ENCODE peak calls at places on chromosome 13, in five cellular contexts. E is heart right ventricle, W is aorta, Z is AG09309, I is endodermal cell. V is an unnamed sample.

GRCh38 chr13:96025283-96025682 is 27.9 kb downstream of the UGGT2 start:
- DNase-seq in Z (no peak), E (no peak), I (no peak), W (no peak), V (no peak)

GRCh38 chr13:34347784-34348573 is 530.0 kb downstream of the RFC3 start:
- DNase-seq in W (no peak), I (no peak), E (no peak), Z (no peak), V (no peak)

GRCh38 chr13:65453982-65454381 is 1776.2 kb downstream of the PCDH9 start:
- DNase-seq in Z (no peak), W (no peak), I (no peak), E (no peak), V (no peak)

GRCh38 chr13:113649212-113649611 is 8.8 kb downstream of the ATP4B start:
- DNase-seq in I (peak), Z (no peak), W (peak), E (no peak), V (peak)

GRCh38 chr13:62879071-62879470 is 1463.4 kb upstream of the PCDH20 start:
- DNase-seq in E (no peak), Z (no peak), W (no peak), I (no peak), V (no peak)

GRCh38 chr13:55516610-55517009 is 1624.1 kb upstream of the PRR20A start:
- DNase-seq in I (no peak), W (no peak), Z (no peak), E (no peak), V (no peak)

GRCh38 chr13:19794552-19795143 is 11.9 kb upstream of the PSPC1 start:
- DNase-seq in I (peak), E (no peak), Z (no peak), W (no peak), V (peak)

GRCh38 chr13:22903925-22904324 is 276.9 kb upstream of the SGCG start:
- DNase-seq in W (no peak), Z (no peak), I (no peak), E (no peak), V (no peak)

GRCh38 chr13:83153833-83154232 is 728.4 kb downstream of the SLITRK1 start:
- DNase-seq in Z (no peak), I (no peak), E (no peak), W (no peak), V (no peak)

GRCh38 chr13:52751196-52751595 is 11.6 kb upstream of the CNMD start:
- DNase-seq in I (peak), E (no peak), Z (no peak), W (no peak), V (no peak)

GRCh38 chr13:84096221-84096620 is 213.9 kb upstream of the SLITRK1 start:
- DNase-seq in Z (no peak), E (no peak), W (no peak), I (no peak), V (no peak)

GRCh38 chr13:79406597-79406908 is 498 bp upstream of the RBM26 start:
- DNase-seq in W (no peak), Z (no peak), E (no peak), I (no peak), V (no peak)

GRCh38 chr13:101875717-101876393 is 423.4 kb downstream of the ITGBL1 start:
- DNase-seq in I (no peak), E (no peak), W (no peak), Z (peak), V (no peak)

GRCh38 chr13:113151745-113152707 is 6.4 kb upstream of the PROZ start:
- DNase-seq in E (no peak), I (peak), W (no peak), Z (peak), V (peak)

GRCh38 chr13:33194820-33195692 is 90.5 kb downstream of the STARD13 start:
- DNase-seq in W (no peak), Z (peak), E (no peak), I (no peak), V (no peak)

GRCh38 chr13:34657716-34658115 is 284.4 kb upstream of the NBEA start:
- DNase-seq in E (no peak), W (no peak), I (no peak), Z (peak), V (no peak)

GRCh38 chr13:71695662-71696061 is 171.3 kb downstream of the DACH1 start:
- DNase-seq in E (no peak), W (no peak), Z (no peak), I (no peak), V (no peak)

GRCh38 chr13:105778196-105778595 is 757.3 kb downstream of the EFNB2 start:
- DNase-seq in W (no peak), Z (no peak), I (no peak), E (no peak), V (no peak)

GRCh38 chr13:113954046-113954841 is 19.6 kb downstream of the C13orf46 start:
- DNase-seq in Z (no peak), I (no peak), W (peak), E (no peak), V (peak)

GRCh38 chr13:113647351-113648217 is 10.4 kb downstream of the ATP4B start:
- DNase-seq in E (peak), Z (no peak), I (peak), W (peak), V (peak)

GRCh38 chr13:40878321-40878720 is 88.9 kb downstream of the SLC25A15 start:
- DNase-seq in W (no peak), E (no peak), I (no peak), Z (no peak), V (no peak)

GRCh38 chr13:35514166-35514565 is 37.7 kb upstream of the MAB21L1 start:
- DNase-seq in Z (no peak), W (no peak), E (no peak), I (no peak), V (no peak)

GRCh38 chr13:47474326-47474725 is 526.7 kb downstream of the SUCLA2 start:
- DNase-seq in Z (no peak), I (no peak), E (no peak), W (no peak), V (no peak)

GRCh38 chr13:50592412-50593145 is 250.9 kb downstream of the DLEU7 start:
- DNase-seq in E (no peak), Z (peak), I (no peak), W (no peak), V (no peak)

GRCh38 chr13:61777902-61778301 is 362.3 kb upstream of the PCDH20 start:
- DNase-seq in Z (no peak), W (no peak), I (no peak), E (no peak), V (no peak)

GRCh38 chr13:50441141-50441540 is 402.4 kb downstream of the DLEU7 start:
- DNase-seq in W (no peak), Z (no peak), E (no peak), I (no peak), V (no peak)

GRCh38 chr13:90502143-90502542 is 845.3 kb upstream of the MIR17HG start:
- DNase-seq in E (peak), Z (no peak), W (no peak), I (no peak), V (no peak)

GRCh38 chr13:98564204-98564603 is 12.7 kb downstream of the STK24 start:
- DNase-seq in Z (no peak), E (no peak), W (no peak), I (no peak), V (no peak)

GRCh38 chr13:98570929-98571372 is 6.0 kb downstream of the STK24 start:
- DNase-seq in Z (no peak), E (no peak), W (no peak), I (no peak), V (no peak)

GRCh38 chr13:98567140-98567539 is 9.8 kb downstream of the STK24 start:
- DNase-seq in W (no peak), I (no peak), Z (no peak), E (no peak), V (no peak)

GRCh38 chr13:98563071-98563470 is 13.8 kb downstream of the STK24 start:
- DNase-seq in I (no peak), E (no peak), W (no peak), Z (no peak), V (no peak)

GRCh38 chr13:98565726-98566577 is 11.0 kb downstream of the STK24 start:
- DNase-seq in W (peak), E (peak), I (no peak), Z (no peak), V (peak)
- H3K4me3 ChIP-seq in W (peak), E (no peak), I (no peak), Z (no peak), V (no peak)

DNA sequence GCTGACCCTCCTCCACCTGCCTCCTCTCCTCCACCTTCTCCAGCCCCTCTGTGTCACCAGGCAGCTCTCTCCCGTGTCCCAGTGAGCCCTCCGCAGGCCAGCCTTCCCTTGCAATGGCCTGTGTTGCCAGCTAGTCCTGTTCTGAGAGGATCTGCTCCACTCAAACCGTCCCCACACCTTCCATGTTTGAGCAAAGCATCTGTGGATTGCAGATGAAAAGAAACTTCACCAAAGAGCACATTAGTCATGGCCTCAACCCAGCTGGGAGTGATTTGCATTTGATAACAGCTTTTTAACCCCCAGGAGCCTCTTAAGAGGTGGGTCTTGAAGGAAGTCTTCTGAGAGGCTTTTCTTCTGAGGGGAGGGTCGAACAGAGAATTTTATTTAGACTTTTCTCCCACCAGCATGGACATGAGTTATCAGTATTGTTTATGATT is 72.8 kb downstream of the COL4A2 start:
- DNase-seq in E (no peak), I (peak), W (no peak), Z (no peak), V (no peak)
- H3K4me3 ChIP-seq in E (no peak), I (peak), W (no peak), Z (no peak), V (no peak)

GRCh38 chr13:59261928-59262488 is 901.7 kb downstream of the DIAPH3 start:
- DNase-seq in I (peak), W (no peak), Z (no peak), E (no peak), V (no peak)

GRCh38 chr13:59263531-59263930 is 900.2 kb downstream of the DIAPH3 start:
- DNase-seq in I (no peak), W (no peak), E (no peak), Z (no peak), V (no peak)

GRCh38 chr13:59259416-59260000 is 904.2 kb downstream of the DIAPH3 start:
- DNase-seq in Z (no peak), E (no peak), W (no peak), I (peak), V (no peak)
- H3K4me3 ChIP-seq in Z (no peak), E (no peak), W (no peak), I (no peak), V (no peak)

DNA sequence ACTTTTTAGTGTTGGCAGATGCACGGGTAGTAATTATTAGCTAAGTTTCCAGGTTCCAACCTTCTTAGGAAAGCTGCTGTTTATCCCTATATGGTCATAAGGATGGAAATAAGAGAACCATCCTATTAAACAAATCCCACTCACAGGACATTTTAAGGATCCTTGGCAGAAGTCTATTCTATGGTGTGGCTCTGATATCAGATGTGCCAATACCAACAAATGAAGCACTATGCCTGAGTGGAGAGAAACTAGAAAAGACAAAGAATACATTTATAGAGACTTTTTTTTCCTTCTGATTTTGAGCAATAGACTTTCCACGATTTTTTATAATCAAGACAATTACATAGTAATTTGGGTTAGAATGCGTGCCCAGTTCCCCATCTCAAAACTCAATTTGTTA is 12.6 kb downstream of the PCDH17 start:
- DNase-seq in Z (no peak), W (no peak), I (no peak), E (no peak), V (no peak)
- H3K4me3 ChIP-seq in Z (no peak), W (no peak), I (no peak), E (no peak), V (no peak)

GRCh38 chr13:43470610-43471009 is 316.2 kb downstream of the ENOX1 start:
- DNase-seq in W (no peak), Z (no peak), I (no peak), E (no peak), V (no peak)
- H3K4me3 ChIP-seq in W (no peak), Z (no peak), I (no peak), E (no peak), V (no peak)

GRCh38 chr13:27605099-27605498 is 15.2 kb downstream of the LNX2 start:
- DNase-seq in W (no peak), Z (no peak), I (no peak), E (no peak), V (no peak)

GRCh38 chr13:27605610-27606200 is 14.6 kb downstream of the LNX2 start:
- DNase-seq in I (no peak), W (no peak), Z (no peak), E (no peak), V (no peak)

GRCh38 chr13:27601771-27602170 is 18.6 kb downstream of the LNX2 start:
- DNase-seq in W (no peak), I (no peak), E (no peak), Z (no peak), V (no peak)

GRCh38 chr13:27601208-27601607 is 19.1 kb downstream of the LNX2 start:
- DNase-seq in W (no peak), I (no peak), E (no peak), Z (no peak), V (no peak)

GRCh38 chr13:27607125-27607524 is 13.2 kb downstream of the LNX2 start:
- DNase-seq in I (no peak), E (no peak), Z (peak), W (no peak), V (peak)
- H3K4me3 ChIP-seq in I (no peak), E (no peak), Z (no peak), W (no peak), V (no peak)

DNA sequence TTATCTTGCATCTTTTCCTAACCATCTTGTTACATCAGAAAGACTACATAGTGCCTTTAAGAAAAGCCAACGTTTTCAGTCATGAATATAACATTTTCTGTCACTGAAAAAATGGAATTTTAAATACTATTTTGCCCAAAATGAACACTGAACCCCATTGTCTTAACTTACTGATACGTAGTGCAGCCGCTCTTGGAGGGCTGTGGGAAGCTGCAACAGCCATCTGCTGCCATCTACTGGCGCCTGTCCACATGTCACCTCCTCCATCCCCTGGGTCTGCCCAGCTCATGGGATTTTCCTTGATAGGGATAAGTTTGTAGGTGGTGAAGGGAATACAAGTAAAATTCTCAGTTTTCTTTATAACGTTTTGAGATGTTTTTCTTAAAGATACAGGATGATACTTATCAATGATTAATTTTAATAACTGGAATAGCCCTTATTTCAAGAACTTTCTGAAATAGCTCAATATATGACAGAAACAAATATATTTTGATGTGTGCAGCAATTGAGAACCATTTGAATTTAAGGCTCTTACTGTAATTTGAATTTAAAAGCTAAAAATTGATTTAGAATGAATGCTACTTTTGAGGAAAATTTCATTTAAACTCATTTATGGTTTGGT is 73.7 kb downstream of the GGACT start:
- DNase-seq in E (peak), W (peak), I (peak), Z (peak), V (peak)
- H3K4me3 ChIP-seq in E (no peak), W (no peak), I (no peak), Z (no peak), V (no peak)

GRCh38 chr13:39347926-39348901 is 254.8 kb downstream of the LHFPL6 start:
- DNase-seq in Z (no peak), I (peak), E (peak), W (no peak), V (peak)
- H3K4me3 ChIP-seq in Z (no peak), I (peak), E (no peak), W (no peak), V (no peak)

DNA sequence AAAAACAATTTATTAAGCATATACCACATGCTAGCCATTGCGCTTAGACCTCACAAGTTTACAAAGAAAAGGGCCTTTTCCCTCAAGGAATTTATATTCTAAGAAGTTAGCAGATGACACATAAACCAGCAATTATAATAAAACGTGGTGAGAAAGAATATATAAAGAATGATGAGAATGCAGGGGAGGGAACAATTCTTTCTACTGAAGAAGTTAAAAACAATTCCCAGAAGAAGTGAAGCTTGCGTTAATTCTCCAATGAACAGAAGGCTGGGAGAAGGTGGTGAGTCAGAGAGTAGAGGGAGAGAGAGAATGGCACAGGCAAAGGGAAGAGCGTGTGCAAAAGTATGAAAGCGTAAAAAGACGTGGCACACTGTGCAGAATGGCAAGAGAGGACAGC is 69.5 kb upstream of the ZDHHC20 start:
- DNase-seq in W (no peak), I (no peak), Z (peak), E (no peak), V (no peak)
- H3K4me3 ChIP-seq in W (no peak), I (no peak), Z (no peak), E (no peak), V (no peak)

GRCh38 chr13:48530833-48531232 is 2.0 kb downstream of the RCBTB2 start:
- DNase-seq in I (no peak), W (no peak), E (no peak), Z (no peak), V (no peak)
- H3K4me3 ChIP-seq in I (no peak), W (no peak), E (no peak), Z (no peak), V (no peak)

V was measured in upper lobe of left lung.